ENCODE peak calls at places on chromosomes 3 and 15, in four cellular contexts. One of them, this sample, is unnamed.

GRCh38 chr15:70160803-70161565 is 63.3 kb upstream of the TLE3 start:
- DNase-seq in mucosa of descending colon: no peak
- DNase-seq in HT1080: no peak
- DNase-seq in activated naive CD4-positive, alpha-beta T cell treated with anti-CD3 and anti-CD28 coated beads for 36 hours: no peak
- DNase-seq in this sample: no peak

GRCh38 chr3:37442397-37442796 is 268.0 kb upstream of the LRRFIP2 start:
- DNase-seq in mucosa of descending colon: no peak
- DNase-seq in HT1080: no peak
- DNase-seq in activated naive CD4-positive, alpha-beta T cell treated with anti-CD3 and anti-CD28 coated beads for 36 hours: no peak
- DNase-seq in this sample: no peak

GRCh38 chr3:61052855-61053254 is 198.4 kb downstream of the FHIT start:
- DNase-seq in mucosa of descending colon: no peak
- DNase-seq in HT1080: no peak
- DNase-seq in activated naive CD4-positive, alpha-beta T cell treated with anti-CD3 and anti-CD28 coated beads for 36 hours: no peak
- DNase-seq in this sample: no peak

GRCh38 chr3:43583481-43583880 is 38.3 kb downstream of the ANO10 start:
- DNase-seq in mucosa of descending colon: no peak
- DNase-seq in HT1080: no peak
- DNase-seq in activated naive CD4-positive, alpha-beta T cell treated with anti-CD3 and anti-CD28 coated beads for 36 hours: peak; percentile 12
- DNase-seq in this sample: no peak

GRCh38 chr3:126468028-126468891 is 7.4 kb downstream of the ZXDC start:
- DNase-seq in mucosa of descending colon: no peak
- DNase-seq in HT1080: no peak
- DNase-seq in activated naive CD4-positive, alpha-beta T cell treated with anti-CD3 and anti-CD28 coated beads for 36 hours: no peak
- DNase-seq in this sample: no peak

GRCh38 chr15:38225381-38225780 is 27.3 kb upstream of the SPRED1 start:
- DNase-seq in mucosa of descending colon: no peak
- DNase-seq in HT1080: no peak
- DNase-seq in activated naive CD4-positive, alpha-beta T cell treated with anti-CD3 and anti-CD28 coated beads for 36 hours: no peak
- DNase-seq in this sample: no peak

GRCh38 chr3:133905376-133905775 is 9.7 kb upstream of the RAB6B start:
- DNase-seq in mucosa of descending colon: no peak
- DNase-seq in HT1080: no peak
- DNase-seq in activated naive CD4-positive, alpha-beta T cell treated with anti-CD3 and anti-CD28 coated beads for 36 hours: no peak
- DNase-seq in this sample: no peak

GRCh38 chr3:21237638-21238037 is 513.4 kb downstream of the ZNF385D start:
- DNase-seq in mucosa of descending colon: no peak
- DNase-seq in HT1080: no peak
- DNase-seq in activated naive CD4-positive, alpha-beta T cell treated with anti-CD3 and anti-CD28 coated beads for 36 hours: no peak
- DNase-seq in this sample: no peak

GRCh38 chr15:52559583-52559982 is 9.2 kb downstream of the ARPP19 start:
- DNase-seq in mucosa of descending colon: no peak
- DNase-seq in HT1080: no peak
- DNase-seq in activated naive CD4-positive, alpha-beta T cell treated with anti-CD3 and anti-CD28 coated beads for 36 hours: peak; percentile 78
- DNase-seq in this sample: no peak

GRCh38 chr3:149023951-149024350 is 32.6 kb downstream of the GYG1 start:
- DNase-seq in mucosa of descending colon: no peak
- DNase-seq in HT1080: peak; percentile 70
- DNase-seq in activated naive CD4-positive, alpha-beta T cell treated with anti-CD3 and anti-CD28 coated beads for 36 hours: no peak
- DNase-seq in this sample: no peak

GRCh38 chr15:83917432-83917831 is 263.5 kb downstream of the ADAMTSL3 start:
- DNase-seq in mucosa of descending colon: no peak
- DNase-seq in HT1080: no peak
- DNase-seq in activated naive CD4-positive, alpha-beta T cell treated with anti-CD3 and anti-CD28 coated beads for 36 hours: no peak
- DNase-seq in this sample: no peak

GRCh38 chr3:41328916-41329315 is 129.6 kb downstream of the CTNNB1 start:
- DNase-seq in mucosa of descending colon: no peak
- DNase-seq in HT1080: no peak
- DNase-seq in activated naive CD4-positive, alpha-beta T cell treated with anti-CD3 and anti-CD28 coated beads for 36 hours: no peak
- DNase-seq in this sample: no peak

GRCh38 chr15:64975390-64975789 is 14.3 kb downstream of the SPG21 start:
- DNase-seq in mucosa of descending colon: no peak
- DNase-seq in HT1080: no peak
- DNase-seq in activated naive CD4-positive, alpha-beta T cell treated with anti-CD3 and anti-CD28 coated beads for 36 hours: no peak
- DNase-seq in this sample: no peak

GRCh38 chr15:51907136-51907862 is 64.3 kb downstream of the LEO1 start:
- DNase-seq in mucosa of descending colon: no peak
- DNase-seq in HT1080: peak; percentile 77
- DNase-seq in activated naive CD4-positive, alpha-beta T cell treated with anti-CD3 and anti-CD28 coated beads for 36 hours: no peak
- DNase-seq in this sample: peak; percentile 73

GRCh38 chr15:69612112-69612511 is 159.5 kb downstream of the RPLP1 start:
- DNase-seq in mucosa of descending colon: no peak
- DNase-seq in HT1080: no peak
- DNase-seq in activated naive CD4-positive, alpha-beta T cell treated with anti-CD3 and anti-CD28 coated beads for 36 hours: no peak
- DNase-seq in this sample: no peak

GRCh38 chr3:64593350-64593749 is 94.5 kb downstream of the ADAMTS9 start:
- DNase-seq in mucosa of descending colon: no peak
- DNase-seq in HT1080: no peak
- DNase-seq in activated naive CD4-positive, alpha-beta T cell treated with anti-CD3 and anti-CD28 coated beads for 36 hours: no peak
- DNase-seq in this sample: no peak

GRCh38 chr3:149567307-149567861 is 90.4 kb downstream of the WWTR1 start:
- DNase-seq in mucosa of descending colon: no peak
- DNase-seq in HT1080: no peak
- DNase-seq in activated naive CD4-positive, alpha-beta T cell treated with anti-CD3 and anti-CD28 coated beads for 36 hours: no peak
- DNase-seq in this sample: no peak

GRCh38 chr15:86229966-86230365 is 150.3 kb downstream of the AGBL1 start:
- DNase-seq in mucosa of descending colon: no peak
- DNase-seq in HT1080: no peak
- DNase-seq in activated naive CD4-positive, alpha-beta T cell treated with anti-CD3 and anti-CD28 coated beads for 36 hours: no peak
- DNase-seq in this sample: no peak

GRCh38 chr3:63588897-63589296 is 63.6 kb upstream of the SNTN start:
- DNase-seq in mucosa of descending colon: no peak
- DNase-seq in HT1080: peak; percentile 44
- DNase-seq in activated naive CD4-positive, alpha-beta T cell treated with anti-CD3 and anti-CD28 coated beads for 36 hours: no peak
- DNase-seq in this sample: no peak

GRCh38 chr15:85318048-85318731 is 62.2 kb upstream of the AKAP13 start:
- DNase-seq in mucosa of descending colon: peak; percentile 77
- DNase-seq in HT1080: peak; percentile 99
- DNase-seq in activated naive CD4-positive, alpha-beta T cell treated with anti-CD3 and anti-CD28 coated beads for 36 hours: peak; percentile 40
- DNase-seq in this sample: peak; percentile 83

GRCh38 chr15:64029633-64030032 is 16.7 kb downstream of the DAPK2 start:
- DNase-seq in mucosa of descending colon: no peak
- DNase-seq in HT1080: no peak
- DNase-seq in activated naive CD4-positive, alpha-beta T cell treated with anti-CD3 and anti-CD28 coated beads for 36 hours: no peak
- DNase-seq in this sample: no peak

GRCh38 chr3:181892848-181893247 is 181.1 kb downstream of the SOX2 start:
- DNase-seq in mucosa of descending colon: no peak
- DNase-seq in HT1080: no peak
- DNase-seq in activated naive CD4-positive, alpha-beta T cell treated with anti-CD3 and anti-CD28 coated beads for 36 hours: no peak
- DNase-seq in this sample: no peak

GRCh38 chr15:33100314-33100713 is 94.2 kb downstream of the FMN1 start:
- DNase-seq in mucosa of descending colon: no peak
- DNase-seq in HT1080: no peak
- DNase-seq in activated naive CD4-positive, alpha-beta T cell treated with anti-CD3 and anti-CD28 coated beads for 36 hours: no peak
- DNase-seq in this sample: no peak

GRCh38 chr15:84398763-84399701 is 163.5 kb downstream of the GOLGA6L4 start:
- DNase-seq in mucosa of descending colon: no peak
- DNase-seq in HT1080: no peak
- DNase-seq in activated naive CD4-positive, alpha-beta T cell treated with anti-CD3 and anti-CD28 coated beads for 36 hours: no peak
- DNase-seq in this sample: no peak

GRCh38 chr15:67190813-67191212 is 63.6 kb downstream of the AAGAB start:
- DNase-seq in mucosa of descending colon: peak; percentile 16
- DNase-seq in HT1080: no peak
- DNase-seq in activated naive CD4-positive, alpha-beta T cell treated with anti-CD3 and anti-CD28 coated beads for 36 hours: no peak
- DNase-seq in this sample: no peak

GRCh38 chr3:141578197-141578596 is 91.4 kb downstream of the RASA2 start:
- DNase-seq in mucosa of descending colon: no peak
- DNase-seq in HT1080: no peak
- DNase-seq in activated naive CD4-positive, alpha-beta T cell treated with anti-CD3 and anti-CD28 coated beads for 36 hours: no peak
- DNase-seq in this sample: no peak

GRCh38 chr3:165464736-165465135 is 268.6 kb upstream of the SLITRK3 start:
- DNase-seq in mucosa of descending colon: no peak
- DNase-seq in HT1080: peak; percentile 67
- DNase-seq in activated naive CD4-positive, alpha-beta T cell treated with anti-CD3 and anti-CD28 coated beads for 36 hours: no peak
- DNase-seq in this sample: no peak